ENCODE peak calls at places on chromosomes 12 and 14, in ten cellular contexts. D is lung; Q is upper lobe of left lung; P is mammary epithelial cell; O is nephron progenitor cell; X is dorsolateral prefrontal cortex; K is WERI-Rb-1; R is AG09309; M is CD8-positive, alpha-beta T cell; E is HFFc6. I is an unnamed sample.

GRCh38 chr12:15794196-15794595 is 5.0 kb upstream of the EPS8 start:
- DNase-seq in D (no peak), Q (no peak), P (no peak), O (no peak), X (no peak), K (peak; percentile 52), R (no peak), M (no peak), E (no peak), I (no peak)

GRCh38 chr12:49972122-49972521 is 625 bp upstream of the AQP6 start:
- DNase-seq in D (no peak), Q (no peak), P (no peak), O (no peak), X (no peak), K (no peak), R (no peak), M (no peak), E (no peak), I (no peak)

GRCh38 chr12:81800298-81801148 is 41.4 kb upstream of the PPFIA2 start:
- DNase-seq in D (no peak), Q (no peak), P (no peak), O (no peak), X (no peak), K (no peak), R (no peak), M (no peak), E (no peak), I (no peak)

GRCh38 chr12:53259891-53260290 is 8.2 kb upstream of the ESPL1 start:
- DNase-seq in D (no peak), Q (no peak), P (no peak), O (no peak), X (no peak), K (no peak), R (no peak), M (no peak), E (no peak), I (no peak)

GRCh38 chr12:57813111-57813970 is 5.2 kb downstream of the AVIL start:
- DNase-seq in D (no peak), Q (no peak), P (no peak), O (no peak), X (no peak), K (no peak), R (no peak), M (no peak), E (no peak), I (no peak)

GRCh38 chr14:66038214-66038977 is 447.8 kb upstream of the CCDC196 start:
- DNase-seq in D (no peak), Q (no peak), P (peak; percentile 73), O (no peak), X (no peak), K (no peak), R (peak; percentile 51), M (no peak), E (no peak), I (no peak)

GRCh38 chr14:78164226-78164853 is 5.8 kb upstream of the NRXN3 start:
- DNase-seq in D (peak; percentile 40), Q (no peak), P (no peak), O (peak; percentile 65), X (no peak), K (peak; percentile 76), R (no peak), M (no peak), E (no peak), I (peak; percentile 79)

GRCh38 chr12:179131-179884 is 34.6 kb downstream of the SLC6A12 start:
- DNase-seq in D (no peak), Q (no peak), P (no peak), O (no peak), X (no peak), K (no peak), R (no peak), M (no peak), E (no peak), I (no peak)

GRCh38 chr12:65998031-65998430 is 132.5 kb downstream of the LLPH start:
- DNase-seq in D (no peak), Q (no peak), P (no peak), O (no peak), X (no peak), K (no peak), R (no peak), M (no peak), E (peak; percentile 44), I (no peak)

GRCh38 chr12:100199023-100199346 is 1.6 kb upstream of the ACTR6 start:
- DNase-seq in D (no peak), Q (no peak), P (no peak), O (no peak), X (no peak), K (no peak), R (no peak), M (no peak), E (no peak), I (no peak)

GRCh38 chr12:100199347-100200136 is 1.1 kb upstream of the ACTR6 start:
- DNase-seq in D (peak; percentile 85), Q (peak; percentile 94), P (peak; percentile 52), O (peak; percentile 81), X (no peak), K (peak; percentile 91), R (no peak), M (peak; percentile 80), E (peak; percentile 31), I (peak; percentile 69)

GRCh38 chr12:100201604-100202423 is 1.2 kb downstream of the ACTR6 start:
- DNase-seq in D (no peak), Q (no peak), P (no peak), O (no peak), X (no peak), K (no peak), R (no peak), M (no peak), E (no peak), I (no peak)

GRCh38 chr12:100197486-100197885 is 3.1 kb upstream of the ACTR6 start:
- DNase-seq in D (no peak), Q (no peak), P (peak; percentile 28), O (no peak), X (no peak), K (no peak), R (no peak), M (no peak), E (no peak), I (no peak)

GRCh38 chr12:100200450-100201181 is at the start of gene ACTR6:
- DNase-seq in D (peak; percentile 95), Q (peak; percentile 41), P (peak; percentile 95), O (peak; percentile 91), X (peak; percentile 85), K (peak; percentile 94), R (peak; percentile 81), M (peak; percentile 98), E (peak; percentile 95), I (peak; percentile 93)
- TF ChIP-seq CTCF in D (no peak), Q (peak; percentile 16), P (no peak), O (no peak), X (no peak), K (no peak), R (no peak), M (no peak), E (no peak), I (no peak)

DNA sequence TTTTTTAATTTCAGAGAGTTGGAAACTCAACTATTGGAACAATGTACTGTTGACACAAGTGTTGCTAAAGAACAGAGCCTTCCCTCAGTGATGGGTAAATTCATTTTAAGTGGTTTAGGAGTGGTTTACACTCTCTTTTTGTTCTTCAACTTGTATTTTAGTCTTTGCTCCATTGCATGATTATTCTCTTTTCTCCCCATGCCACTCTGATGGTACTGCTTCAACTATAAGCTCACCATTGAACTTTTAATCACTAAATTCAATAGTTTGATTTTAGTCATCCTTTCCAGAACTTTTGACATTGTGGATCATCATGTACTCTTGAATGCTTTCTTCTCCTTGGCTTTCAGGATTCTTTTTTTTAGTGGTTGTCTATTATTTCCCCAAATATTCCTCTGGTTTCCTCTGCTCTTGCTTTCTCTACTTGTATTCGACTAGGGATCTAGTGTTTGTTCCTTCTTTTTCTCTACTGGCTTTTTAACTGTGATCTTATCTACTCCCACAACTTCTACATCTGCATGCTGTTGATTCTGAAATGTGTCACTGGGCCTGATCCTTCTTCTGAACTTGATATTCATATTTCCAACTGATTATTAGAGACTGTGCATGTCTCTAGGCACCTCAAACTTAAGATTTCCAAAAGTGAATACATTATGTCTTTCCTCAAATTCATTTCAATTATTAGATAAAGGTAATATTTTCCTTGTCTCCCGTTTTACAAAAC is 15.4 kb downstream of the ACTR10 start:
- DNase-seq in D (no peak), Q (no peak), P (no peak), O (no peak), X (no peak), K (no peak), R (no peak), M (no peak), E (no peak), I (no peak)
- TF ChIP-seq CTCF in D (no peak), Q (no peak), P (no peak), O (no peak), X (no peak), K (no peak), R (no peak), M (no peak), E (no peak), I (no peak)

DNA sequence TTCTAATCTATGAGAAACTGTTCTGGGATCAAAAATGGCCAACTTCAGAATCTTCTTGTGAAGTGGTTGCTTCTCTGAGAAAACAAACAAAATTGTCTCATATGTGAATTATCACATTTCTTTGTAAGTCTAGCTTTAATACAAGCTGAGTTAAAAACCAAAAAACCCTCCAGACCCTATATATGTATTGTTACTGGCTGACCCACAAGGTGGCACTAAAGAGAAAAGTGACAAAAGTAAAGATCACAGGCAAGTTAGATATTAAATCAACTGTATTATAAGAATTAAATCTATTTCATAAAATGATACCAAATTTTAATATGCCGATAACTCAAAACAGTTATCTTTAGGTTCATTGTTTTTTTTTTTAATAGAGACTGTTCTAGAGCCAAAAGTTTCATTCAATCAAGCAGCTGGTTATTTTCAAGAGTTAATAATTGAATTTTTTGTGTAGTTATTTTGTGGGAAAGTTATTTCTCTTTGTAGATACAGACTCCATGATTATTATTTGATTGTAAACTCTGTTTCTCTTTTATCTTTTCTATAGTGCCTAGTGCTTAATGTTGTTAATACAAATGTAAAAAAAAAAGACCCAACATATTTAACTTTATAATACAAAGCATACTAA is 7.5 kb upstream of the TRHDE start:
- DNase-seq in D (no peak), Q (no peak), P (no peak), O (no peak), X (no peak), K (peak; percentile 9), R (no peak), M (no peak), E (no peak), I (no peak)
- TF ChIP-seq CTCF in D (no peak), Q (no peak), P (peak; percentile 48), O (peak; percentile 55), X (peak; percentile 41), K (peak; percentile 9), R (peak; percentile 36), M (no peak), E (peak; percentile 76), I (peak; percentile 40)

DNA sequence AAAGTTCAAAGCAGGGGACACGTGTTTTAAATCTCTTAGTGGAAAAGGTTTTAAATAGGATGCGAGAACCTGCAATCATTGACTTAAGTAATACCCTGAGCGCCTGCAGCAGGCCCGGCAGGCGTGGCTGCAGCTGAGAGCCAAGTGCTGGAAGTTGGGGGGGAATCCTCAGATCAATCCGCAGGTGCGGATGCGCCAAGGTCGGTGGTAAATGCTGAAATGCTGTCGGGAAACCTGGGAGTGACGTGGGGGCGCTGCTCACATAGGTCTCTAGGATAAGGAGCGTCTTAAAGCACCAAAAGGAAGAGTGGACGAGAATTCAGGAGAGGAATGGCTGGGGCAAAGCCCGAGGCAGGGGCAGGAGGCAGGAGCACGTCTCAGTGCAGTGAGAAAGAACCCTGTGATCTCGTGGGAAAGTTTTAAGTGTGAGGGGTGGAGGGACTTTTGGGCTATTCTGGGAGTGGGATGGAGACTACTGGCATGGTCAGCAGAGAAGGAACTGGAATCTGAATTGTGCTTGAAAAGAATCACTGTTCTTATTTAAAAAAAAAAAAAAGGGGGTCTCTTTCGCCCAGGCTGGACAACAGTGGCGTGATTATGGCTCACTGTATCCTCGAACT is 883 bp upstream of the CDCA4 start:
- DNase-seq in D (peak; percentile 43), Q (no peak), P (peak; percentile 51), O (peak; percentile 53), X (no peak), K (peak; percentile 85), R (no peak), M (no peak), E (no peak), I (no peak)
- TF ChIP-seq CTCF in D (no peak), Q (no peak), P (peak; percentile 14), O (no peak), X (no peak), K (peak; percentile 53), R (no peak), M (no peak), E (peak; percentile 51), I (no peak)